ENCODE peak calls at places on chromosomes 2 and 18, in five cellular contexts. One of them, this sample, is unnamed.
A peak's percentile ranks its signal among the peaks of the same experiment; 100 is the strongest.

GRCh38 chr2:26924731-26925099 is 45.7 kb upstream of the MAPRE3 start:
- DNase-seq in stomach: no peak
- DNase-seq in foreskin melanocyte: no peak
- DNase-seq in left lung: peak; percentile 61
- DNase-seq in epithelial cell of esophagus: no peak
- DNase-seq in this sample: no peak

GRCh38 chr18:43893001-43893637 is 615.8 kb upstream of the SYT4 start:
- DNase-seq in left lung: no peak
- DNase-seq in foreskin melanocyte: peak; percentile 19
- DNase-seq in epithelial cell of esophagus: peak; percentile 69
- DNase-seq in stomach: no peak
- DNase-seq in this sample: peak; percentile 39

GRCh38 chr2:206764673-206765241 is 371 bp downstream of the MDH1B start:
- DNase-seq in stomach: no peak
- DNase-seq in foreskin melanocyte: no peak
- DNase-seq in left lung: no peak
- DNase-seq in epithelial cell of esophagus: no peak
- DNase-seq in this sample: peak; percentile 6

GRCh38 chr2:120765911-120766757 is 30.5 kb downstream of the GLI2 start:
- DNase-seq in left lung: peak; percentile 76
- DNase-seq in epithelial cell of esophagus: no peak
- DNase-seq in foreskin melanocyte: peak; percentile 71
- DNase-seq in stomach: peak; percentile 51
- DNase-seq in this sample: peak; percentile 27

GRCh38 chr2:36607947-36608346 is 10.0 kb upstream of the FEZ2 start:
- DNase-seq in stomach: no peak
- DNase-seq in epithelial cell of esophagus: peak; percentile 45
- DNase-seq in left lung: no peak
- DNase-seq in foreskin melanocyte: no peak
- DNase-seq in this sample: no peak

GRCh38 chr2:88159955-88160415 is 10.2 kb upstream of the THNSL2 start:
- DNase-seq in stomach: peak; percentile 74
- DNase-seq in foreskin melanocyte: peak; percentile 52
- DNase-seq in left lung: no peak
- DNase-seq in epithelial cell of esophagus: peak; percentile 70
- DNase-seq in this sample: peak; percentile 48

GRCh38 chr2:173119069-173119807 is 43.6 kb downstream of the MAP3K20 start:
- DNase-seq in epithelial cell of esophagus: no peak
- DNase-seq in left lung: peak; percentile 34
- DNase-seq in foreskin melanocyte: no peak
- DNase-seq in stomach: no peak
- DNase-seq in this sample: peak; percentile 26

GRCh38 chr2:241359481-241360045 is 3.5 kb downstream of the FARP2 start:
- DNase-seq in foreskin melanocyte: no peak
- DNase-seq in left lung: no peak
- DNase-seq in stomach: no peak
- DNase-seq in epithelial cell of esophagus: no peak
- DNase-seq in this sample: no peak

GRCh38 chr18:60193780-60194179 is 178.8 kb downstream of the MC4R start:
- DNase-seq in stomach: no peak
- DNase-seq in epithelial cell of esophagus: no peak
- DNase-seq in foreskin melanocyte: no peak
- DNase-seq in left lung: no peak
- DNase-seq in this sample: no peak

GRCh38 chr2:12701786-12702660 is 14.7 kb upstream of the TRIB2 start:
- DNase-seq in foreskin melanocyte: peak; percentile 84
- DNase-seq in left lung: no peak
- DNase-seq in stomach: no peak
- DNase-seq in epithelial cell of esophagus: peak; percentile 81
- DNase-seq in this sample: no peak

GRCh38 chr2:100767224-100767653 is 52.7 kb upstream of the NPAS2 start:
- DNase-seq in left lung: no peak
- DNase-seq in stomach: no peak
- DNase-seq in epithelial cell of esophagus: peak; percentile 58
- DNase-seq in foreskin melanocyte: peak; percentile 40
- DNase-seq in this sample: no peak

GRCh38 chr2:57181315-57182038 is 865.1 kb upstream of the VRK2 start:
- DNase-seq in left lung: no peak
- DNase-seq in epithelial cell of esophagus: peak; percentile 69
- DNase-seq in stomach: no peak
- DNase-seq in foreskin melanocyte: no peak
- DNase-seq in this sample: no peak

GRCh38 chr2:47205576-47206141 is 50.6 kb upstream of the STPG4 start:
- DNase-seq in foreskin melanocyte: no peak
- DNase-seq in left lung: no peak
- DNase-seq in epithelial cell of esophagus: no peak
- DNase-seq in stomach: peak; percentile 45
- DNase-seq in this sample: peak; percentile 34

GRCh38 chr2:237208373-237209045 is 122.8 kb downstream of the COPS8 start:
- DNase-seq in stomach: no peak
- DNase-seq in epithelial cell of esophagus: no peak
- DNase-seq in left lung: no peak
- DNase-seq in foreskin melanocyte: no peak
- DNase-seq in this sample: no peak

GRCh38 chr2:49661809-49662208 is 507.5 kb upstream of the FSHR start:
- DNase-seq in stomach: no peak
- DNase-seq in left lung: no peak
- DNase-seq in epithelial cell of esophagus: no peak
- DNase-seq in foreskin melanocyte: no peak
- DNase-seq in this sample: no peak

GRCh38 chr2:5766051-5766450 is 73.9 kb downstream of the SOX11 start:
- DNase-seq in stomach: no peak
- DNase-seq in left lung: no peak
- DNase-seq in epithelial cell of esophagus: no peak
- DNase-seq in foreskin melanocyte: no peak
- DNase-seq in this sample: no peak

GRCh38 chr2:86068098-86069047 is 37.3 kb downstream of the POLR1A start:
- DNase-seq in foreskin melanocyte: peak; percentile 52
- DNase-seq in stomach: no peak
- DNase-seq in left lung: no peak
- DNase-seq in epithelial cell of esophagus: no peak
- DNase-seq in this sample: no peak

GRCh38 chr18:54616220-54616848 is 25.3 kb downstream of the DYNAP start:
- DNase-seq in foreskin melanocyte: no peak
- DNase-seq in left lung: no peak
- DNase-seq in epithelial cell of esophagus: peak; percentile 19
- DNase-seq in stomach: no peak
- DNase-seq in this sample: no peak

GRCh38 chr2:175036582-175037018 is 31.4 kb upstream of the CHN1 start:
- DNase-seq in left lung: no peak
- DNase-seq in stomach: no peak
- DNase-seq in foreskin melanocyte: peak; percentile 5
- DNase-seq in epithelial cell of esophagus: peak; percentile 45
- DNase-seq in this sample: no peak

GRCh38 chr2:77232909-77233308 is 289.3 kb downstream of the LRRTM4 start:
- DNase-seq in foreskin melanocyte: peak; percentile 10
- DNase-seq in left lung: no peak
- DNase-seq in stomach: no peak
- DNase-seq in epithelial cell of esophagus: no peak
- DNase-seq in this sample: no peak

GRCh38 chr2:75003773-75004172 is 45.3 kb downstream of the POLE4 start:
- DNase-seq in stomach: no peak
- DNase-seq in left lung: no peak
- DNase-seq in foreskin melanocyte: no peak
- DNase-seq in epithelial cell of esophagus: no peak
- DNase-seq in this sample: no peak

GRCh38 chr2:171505374-171505773 is 16.9 kb upstream of the CYBRD1 start:
- DNase-seq in epithelial cell of esophagus: no peak
- DNase-seq in stomach: no peak
- DNase-seq in foreskin melanocyte: peak; percentile 97
- DNase-seq in left lung: no peak
- DNase-seq in this sample: no peak

GRCh38 chr2:157107460-157107859 is 150.0 kb upstream of the GALNT5 start:
- DNase-seq in left lung: no peak
- DNase-seq in epithelial cell of esophagus: no peak
- DNase-seq in stomach: no peak
- DNase-seq in foreskin melanocyte: no peak
- DNase-seq in this sample: no peak

GRCh38 chr2:221629478-221629877 is 57.4 kb upstream of the EPHA4 start:
- DNase-seq in epithelial cell of esophagus: peak; percentile 73
- DNase-seq in left lung: no peak
- DNase-seq in foreskin melanocyte: no peak
- DNase-seq in stomach: no peak
- DNase-seq in this sample: no peak

GRCh38 chr2:239227661-239228371 is 173.0 kb downstream of the HDAC4 start:
- DNase-seq in stomach: peak; percentile 26
- DNase-seq in epithelial cell of esophagus: no peak
- DNase-seq in left lung: no peak
- DNase-seq in foreskin melanocyte: no peak
- DNase-seq in this sample: no peak

GRCh38 chr18:55688066-55688465 is 100.1 kb upstream of the TCF4 start:
- DNase-seq in foreskin melanocyte: no peak
- DNase-seq in left lung: no peak
- DNase-seq in epithelial cell of esophagus: peak; percentile 21
- DNase-seq in stomach: no peak
- DNase-seq in this sample: no peak

GRCh38 chr2:98479959-98480524 is 35.4 kb downstream of the INPP4A start:
- DNase-seq in epithelial cell of esophagus: peak; percentile 98
- DNase-seq in left lung: peak; percentile 82
- DNase-seq in foreskin melanocyte: no peak
- DNase-seq in stomach: peak; percentile 77
- DNase-seq in this sample: peak; percentile 66

GRCh38 chr2:45510701-45511420 is 100.2 kb downstream of the SRBD1 start:
- DNase-seq in stomach: no peak
- DNase-seq in foreskin melanocyte: no peak
- DNase-seq in epithelial cell of esophagus: no peak
- DNase-seq in left lung: no peak
- DNase-seq in this sample: no peak

GRCh38 chr18:50469380-50469781 is 90.5 kb upstream of the MAPK4 start:
- DNase-seq in epithelial cell of esophagus: no peak
- DNase-seq in stomach: no peak
- DNase-seq in left lung: no peak
- DNase-seq in foreskin melanocyte: no peak
- DNase-seq in this sample: no peak

GRCh38 chr2:192236136-192236535 is 41.4 kb upstream of the TMEFF2 start:
- DNase-seq in epithelial cell of esophagus: no peak
- DNase-seq in stomach: no peak
- DNase-seq in foreskin melanocyte: no peak
- DNase-seq in left lung: no peak
- DNase-seq in this sample: no peak

GRCh38 chr18:47594063-47594462 is 336.4 kb downstream of the SMAD2 start:
- DNase-seq in epithelial cell of esophagus: no peak
- DNase-seq in left lung: no peak
- DNase-seq in foreskin melanocyte: peak; percentile 3
- DNase-seq in stomach: no peak
- DNase-seq in this sample: no peak

GRCh38 chr2:98446850-98447249 is 2.2 kb downstream of the INPP4A start:
- DNase-seq in epithelial cell of esophagus: no peak
- DNase-seq in foreskin melanocyte: no peak
- DNase-seq in left lung: no peak
- DNase-seq in stomach: no peak
- DNase-seq in this sample: peak; percentile 38

GRCh38 chr2:218829868-218830451 is 1.6 kb downstream of the PRKAG3 start:
- DNase-seq in foreskin melanocyte: no peak
- DNase-seq in stomach: no peak
- DNase-seq in left lung: no peak
- DNase-seq in epithelial cell of esophagus: peak; percentile 26
- DNase-seq in this sample: no peak

GRCh38 chr18:35344736-35345459 is 678 bp upstream of the ZNF24 start:
- DNase-seq in left lung: no peak
- DNase-seq in foreskin melanocyte: peak; percentile 71
- DNase-seq in epithelial cell of esophagus: no peak
- DNase-seq in stomach: no peak
- DNase-seq in this sample: peak; percentile 30

GRCh38 chr2:10004401-10004800 is 38.9 kb upstream of the KLF11 start:
- DNase-seq in stomach: no peak
- DNase-seq in left lung: no peak
- DNase-seq in foreskin melanocyte: no peak
- DNase-seq in epithelial cell of esophagus: no peak
- DNase-seq in this sample: no peak

GRCh38 chr2:240355962-240356361 is 79.5 kb upstream of the GPC1 start:
- DNase-seq in epithelial cell of esophagus: no peak
- DNase-seq in foreskin melanocyte: no peak
- DNase-seq in left lung: peak; percentile 74
- DNase-seq in stomach: no peak
- DNase-seq in this sample: no peak

This sample was measured in thyroid gland.